ENCODE peak calls at places on chromosomes 3 and 15, in six cellular contexts. E is stomach, R is fibroblast of mammary gland, A is HFF-Myc, V is neural progenitor cell, U is astrocyte. Y is an unnamed sample.

GRCh38 chr3:115667175-115668065 is 44.1 kb downstream of the GAP43 start:
- DNase-seq in E (no peak), R (peak), A (no peak), V (peak), U (peak), Y (no peak)

GRCh38 chr3:49005298-49005680 is 1.9 kb upstream of the WDR6 start:
- DNase-seq in E (no peak), R (no peak), A (no peak), V (no peak), U (no peak), Y (no peak)

GRCh38 chr15:64749167-64749566 is 26.2 kb downstream of the RBPMS2 start:
- DNase-seq in E (no peak), R (peak), A (peak), V (no peak), U (peak), Y (peak)

GRCh38 chr3:151011427-151011826 is 38.9 kb upstream of the CLRN1 start:
- DNase-seq in E (no peak), R (peak), A (peak), V (peak), U (peak), Y (peak)

GRCh38 chr3:176766862-176767261 is 430.4 kb downstream of the TBL1XR1 start:
- DNase-seq in E (no peak), R (no peak), A (no peak), V (no peak), U (peak), Y (no peak)

GRCh38 chr15:99125061-99125990 is 20.4 kb downstream of the SYNM start:
- DNase-seq in E (no peak), R (peak), A (no peak), V (no peak), U (no peak), Y (no peak)

GRCh38 chr3:58419782-58420512 is 13.7 kb downstream of the PDHB start:
- DNase-seq in E (no peak), R (peak), A (no peak), V (no peak), U (no peak), Y (peak)

GRCh38 chr3:69244036-69244435 is 121.6 kb upstream of the LMOD3 start:
- DNase-seq in E (no peak), R (no peak), A (no peak), V (peak), U (no peak), Y (no peak)

GRCh38 chr15:60373745-60374144 is 24.0 kb downstream of the ANXA2 start:
- DNase-seq in E (no peak), R (no peak), A (no peak), V (no peak), U (no peak), Y (no peak)

GRCh38 chr15:63308491-63308890 is 31.1 kb downstream of the APH1B start:
- DNase-seq in E (no peak), R (no peak), A (no peak), V (no peak), U (no peak), Y (no peak)

GRCh38 chr3:79497447-79498111 is 270.2 kb downstream of the ROBO1 start:
- DNase-seq in E (no peak), R (peak), A (no peak), V (peak), U (no peak), Y (peak)

GRCh38 chr15:70867911-70868467 is 14.0 kb upstream of the LARP6 start:
- DNase-seq in E (no peak), R (peak), A (no peak), V (no peak), U (peak), Y (peak)

GRCh38 chr3:5217824-5218595 is 30.5 kb downstream of the EDEM1 start:
- DNase-seq in E (no peak), R (peak), A (no peak), V (no peak), U (peak), Y (peak)

DNA sequence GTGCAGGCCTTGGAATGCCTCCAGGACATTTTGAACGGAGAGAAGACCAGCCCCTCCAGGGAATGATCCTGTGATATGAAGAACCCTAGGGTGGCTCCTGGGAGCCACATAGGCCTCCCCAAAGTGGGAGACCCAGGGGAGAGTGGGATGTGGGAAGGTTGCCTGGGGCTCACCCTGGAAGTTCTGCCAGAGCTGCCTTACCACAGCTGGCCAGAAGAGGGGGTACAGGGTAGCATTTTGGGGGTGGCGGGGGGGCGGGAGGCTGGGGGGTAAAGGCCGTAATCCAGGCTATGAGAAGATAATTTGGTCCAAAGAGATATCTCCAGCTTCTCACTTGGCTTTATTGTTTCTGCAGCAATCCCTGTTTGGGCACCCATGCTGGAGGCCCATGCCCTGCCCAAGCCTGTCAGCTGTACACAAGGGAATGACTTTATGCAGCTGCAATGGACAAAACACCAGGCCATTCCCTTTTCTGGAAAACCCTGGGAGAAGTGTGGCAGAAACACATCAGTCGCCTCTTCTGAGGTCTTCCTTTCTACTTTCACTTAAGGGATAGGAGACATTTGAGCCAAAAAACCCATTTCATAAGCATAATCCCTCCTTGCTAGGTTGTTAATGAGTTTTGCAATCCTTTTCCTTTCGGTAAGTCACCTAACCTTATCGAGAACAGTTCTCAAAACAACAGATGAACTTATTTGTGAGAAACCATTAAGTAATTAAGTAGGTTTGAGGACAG is 11.0 kb upstream of the MUSTN1 start:
- DNase-seq in E (no peak), R (no peak), A (no peak), V (peak), U (no peak), Y (no peak)
- TF ChIP-seq CTCF in E (peak), R (peak), A (peak), V (peak), U (no peak), Y (peak)

GRCh38 chr15:33204087-33204486 is 9.6 kb upstream of the FMN1 start:
- DNase-seq in E (no peak), R (no peak), A (no peak), V (no peak), U (peak), Y (no peak)

GRCh38 chr15:33200444-33200843 is 5.9 kb upstream of the FMN1 start:
- DNase-seq in E (no peak), R (no peak), A (no peak), V (no peak), U (peak), Y (no peak)

GRCh38 chr15:33197636-33198035 is 3.1 kb upstream of the FMN1 start:
- DNase-seq in E (no peak), R (no peak), A (no peak), V (no peak), U (no peak), Y (no peak)

GRCh38 chr15:33200903-33201302 is 6.4 kb upstream of the FMN1 start:
- DNase-seq in E (no peak), R (no peak), A (no peak), V (peak), U (peak), Y (no peak)

GRCh38 chr15:33201376-33202189 is 7.1 kb upstream of the FMN1 start:
- DNase-seq in E (peak), R (peak), A (peak), V (peak), U (peak), Y (peak)
- H3K4me3 ChIP-seq in E (peak), R (no peak), A (no peak), V (no peak), U (no peak), Y (peak)

GRCh38 chr15:101150723-101151040 is 101.2 kb downstream of the CHSY1 start:
- DNase-seq in E (no peak), R (no peak), A (no peak), V (no peak), U (no peak), Y (no peak)

GRCh38 chr15:101151286-101151685 is 100.6 kb downstream of the CHSY1 start:
- DNase-seq in E (no peak), R (no peak), A (no peak), V (no peak), U (no peak), Y (no peak)

GRCh38 chr15:101153801-101154656 is 97.8 kb downstream of the CHSY1 start:
- DNase-seq in E (no peak), R (no peak), A (no peak), V (no peak), U (no peak), Y (no peak)

GRCh38 chr15:101149864-101150722 is 101.8 kb downstream of the CHSY1 start:
- DNase-seq in E (no peak), R (no peak), A (no peak), V (no peak), U (no peak), Y (no peak)

DNA sequence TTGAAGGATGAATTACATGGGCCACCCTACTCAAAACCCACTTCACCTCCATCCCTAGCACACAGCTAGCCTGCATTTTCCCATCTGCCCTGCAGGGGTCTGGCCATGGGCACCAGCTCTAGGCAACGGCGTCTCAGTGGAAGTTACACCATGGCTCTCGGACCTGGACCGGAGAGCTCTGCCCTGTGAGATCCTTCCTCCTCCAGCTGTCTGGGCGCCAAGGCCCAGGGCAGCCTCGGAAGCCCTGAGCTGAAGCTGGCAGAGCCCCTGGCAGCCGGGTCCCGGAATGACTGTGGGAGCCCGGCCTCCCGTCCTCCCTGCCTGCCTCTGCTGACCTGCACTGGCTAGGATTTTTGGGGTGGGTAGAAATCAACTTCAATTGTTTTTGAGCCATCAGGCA is 98.9 kb downstream of the CHSY1 start:
- DNase-seq in E (no peak), R (no peak), A (no peak), V (peak), U (no peak), Y (no peak)
- TF ChIP-seq CTCF in E (no peak), R (peak), A (peak), V (peak), U (peak), Y (peak)

GRCh38 chr3:171460226-171461086 is at the start of gene TNIK:
- DNase-seq in E (peak), R (peak), A (peak), V (peak), U (peak), Y (peak)

GRCh38 chr3:171459130-171459941 is 869 bp downstream of the TNIK start:
- DNase-seq in E (peak), R (peak), A (no peak), V (peak), U (peak), Y (peak)

GRCh38 chr3:171461087-171461917 is 1.1 kb upstream of the TNIK start:
- DNase-seq in E (no peak), R (no peak), A (no peak), V (no peak), U (peak), Y (peak)

GRCh38 chr3:171458857-171459129 is 1.4 kb downstream of the TNIK start:
- DNase-seq in E (no peak), R (no peak), A (no peak), V (peak), U (no peak), Y (no peak)

DNA sequence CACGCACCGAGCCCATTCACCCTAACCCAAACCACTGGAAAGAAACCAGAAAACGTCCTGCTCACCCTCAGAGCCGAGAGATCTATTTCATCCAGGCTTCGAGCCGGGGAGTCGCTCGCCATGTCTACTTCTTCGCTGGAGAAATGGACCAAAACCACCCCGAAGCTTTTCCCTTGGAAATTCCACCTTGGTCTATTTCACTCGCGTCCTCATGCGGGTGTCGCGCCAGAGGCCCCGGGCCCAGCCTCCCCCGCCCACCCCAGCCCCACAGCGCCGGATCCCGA is 321 bp downstream of the TNIK start:
- DNase-seq in E (no peak), R (peak), A (no peak), V (no peak), U (no peak), Y (no peak)
- H3K4me3 ChIP-seq in E (peak), R (peak), A (peak), V (peak), U (peak), Y (peak)

Y was measured in fibroblast of the aortic adventitia.